ENCODE peak calls at places on chromosome 1, in nine cellular contexts. B is fibroblast of mammary gland; R is GM23338; S is epithelial cell of proximal tubule; W is heart left ventricle; K is lower leg skin; T is foreskin fibroblast; D is neural crest cell; F is CD8-positive, alpha-beta T cell. O is an unnamed sample.

GRCh38 chr1:46457178-46457577 is 32.5 kb upstream of the DMBX1 start:
- DNase-seq in T (no peak), R (no peak), D (no peak), S (no peak), K (no peak), W (peak), F (no peak), B (no peak), O (no peak)

GRCh38 chr1:5949074-5949760 is 43.0 kb downstream of the NPHP4 start:
- DNase-seq in W (no peak), S (no peak), K (peak), D (no peak), T (no peak), R (peak), B (no peak), F (no peak), O (no peak)

GRCh38 chr1:203599875-203600781 is 26.5 kb upstream of the ATP2B4 start:
- DNase-seq in R (no peak), S (no peak), W (no peak), D (no peak), B (no peak), T (no peak), K (no peak), F (no peak), O (no peak)

GRCh38 chr1:56137829-56138505 is 441.4 kb downstream of the PLPP3 start:
- DNase-seq in K (no peak), D (no peak), R (no peak), B (peak), T (no peak), F (no peak), S (no peak), W (no peak), O (no peak)

GRCh38 chr1:43835141-43836021 is 98.2 kb upstream of the ARTN start:
- DNase-seq in W (no peak), R (peak), D (no peak), F (no peak), S (no peak), T (peak), K (no peak), B (peak), O (no peak)

GRCh38 chr1:245588250-245588649 is 433.5 kb downstream of the KIF26B start:
- DNase-seq in K (no peak), T (no peak), D (no peak), R (no peak), S (no peak), B (no peak), F (no peak), W (no peak), O (no peak)

GRCh38 chr1:205455581-205456382 is at the start of gene BLACAT1:
- DNase-seq in D (no peak), B (no peak), K (no peak), R (peak), T (no peak), S (no peak), F (no peak), W (no peak), O (no peak)

GRCh38 chr1:14494931-14495330 is 103.6 kb upstream of the KAZN start:
- DNase-seq in W (no peak), T (no peak), R (no peak), S (peak), F (no peak), D (no peak), B (no peak), K (no peak), O (no peak)

GRCh38 chr1:7255303-7256058 is 470.2 kb downstream of the CAMTA1 start:
- DNase-seq in R (no peak), D (no peak), W (no peak), F (no peak), T (peak), B (peak), K (peak), S (no peak), O (no peak)

DNA sequence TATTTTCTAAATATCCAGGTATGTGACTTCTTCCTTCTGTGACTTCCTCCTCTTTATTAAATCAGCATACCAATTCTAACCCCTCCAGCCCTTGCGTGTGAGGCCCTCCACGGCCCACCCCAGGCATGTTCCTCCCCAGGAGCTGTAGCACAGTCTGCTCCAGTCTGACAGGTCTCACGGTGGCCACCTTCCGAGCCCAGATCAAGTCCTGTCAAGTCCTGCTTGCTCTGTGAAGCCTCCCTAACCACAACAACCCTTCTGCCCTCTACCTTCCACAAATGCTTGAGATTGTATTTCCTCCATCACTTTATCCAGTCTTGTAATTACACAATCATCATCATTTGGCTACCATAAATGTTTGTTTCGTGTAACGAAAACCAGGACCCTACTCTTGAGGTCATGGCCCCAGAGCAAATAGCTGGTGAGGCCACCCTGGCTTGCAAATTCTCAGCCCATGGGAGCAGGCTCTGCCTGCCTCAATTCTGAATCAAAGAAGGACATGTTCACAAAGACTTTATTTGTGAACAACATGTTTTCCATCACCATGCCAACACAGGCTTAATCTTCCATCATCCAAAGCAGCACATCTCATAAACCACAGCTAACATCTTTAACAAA is 33.0 kb upstream of the S100A7 start:
- DNase-seq in W (no peak), S (no peak), F (no peak), K (no peak), D (no peak), B (no peak), T (no peak), R (no peak), O (no peak)
- TF ChIP-seq CTCF in W (no peak), S (no peak), F (no peak), K (no peak), D (no peak), B (no peak), T (no peak), R (no peak), O (no peak)

DNA sequence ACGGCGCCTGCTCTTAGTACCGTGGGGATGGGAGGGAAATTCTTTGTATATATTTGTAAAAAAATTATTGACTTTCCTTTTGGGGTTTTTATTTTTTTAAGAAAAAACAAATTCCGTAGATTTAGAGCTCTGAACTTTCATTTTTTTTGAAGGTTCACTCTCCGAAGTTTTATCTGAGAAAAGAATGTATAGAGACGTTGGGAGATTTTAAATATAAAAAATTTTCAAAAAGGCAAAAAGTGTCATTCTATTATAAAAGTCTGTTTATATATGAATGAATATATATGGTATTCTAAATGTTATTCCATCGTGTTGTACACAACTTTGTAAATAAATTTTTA is 2.4 kb downstream of the FOXD3 start:
- DNase-seq in W (no peak), K (no peak), D (no peak), F (no peak), T (no peak), R (no peak), B (no peak), S (no peak), O (no peak)
- TF ChIP-seq CTCF in W (no peak), K (no peak), D (no peak), F (no peak), T (no peak), R (no peak), B (no peak), S (no peak), O (no peak)

GRCh38 chr1:212669102-212669501 is 30.5 kb downstream of the BATF3 start:
- DNase-seq in B (peak), F (no peak), D (no peak), S (no peak), W (no peak), K (no peak), T (no peak), R (peak), O (no peak)
- TF ChIP-seq CTCF in B (peak), F (no peak), D (peak), S (peak), W (no peak), K (no peak), T (peak), R (peak), O (no peak)

DNA sequence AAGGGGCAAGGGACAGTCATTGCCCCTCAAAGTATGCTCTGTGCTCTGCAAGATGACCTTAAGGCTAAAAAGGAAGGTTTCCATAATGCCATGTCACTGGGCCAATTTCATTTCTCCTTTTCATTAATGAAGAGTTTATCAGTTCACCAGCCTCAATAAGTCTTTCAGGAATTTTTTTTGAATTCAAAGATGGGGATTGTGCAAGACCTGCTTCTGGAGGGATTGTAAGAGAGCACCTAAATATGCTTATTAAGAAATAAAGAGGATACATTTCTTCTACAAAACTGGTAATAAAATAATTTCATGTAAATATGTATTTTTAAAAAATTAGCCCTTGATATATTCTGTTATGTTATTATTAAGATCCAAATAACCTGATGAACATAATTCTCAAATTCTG is 86.8 kb upstream of the RGS4 start:
- DNase-seq in B (no peak), W (no peak), S (no peak), D (no peak), F (no peak), T (no peak), K (no peak), R (no peak), O (no peak)
- TF ChIP-seq CTCF in B (no peak), W (no peak), S (no peak), D (no peak), F (no peak), T (no peak), K (no peak), R (no peak), O (no peak)

GRCh38 chr1:212814989-212815388 is 23.3 kb downstream of the TATDN3 start:
- DNase-seq in T (no peak), W (no peak), F (no peak), R (peak), D (peak), K (no peak), B (peak), S (no peak), O (no peak)
- TF ChIP-seq CTCF in T (peak), W (peak), F (no peak), R (peak), D (peak), K (no peak), B (peak), S (peak), O (peak)

DNA sequence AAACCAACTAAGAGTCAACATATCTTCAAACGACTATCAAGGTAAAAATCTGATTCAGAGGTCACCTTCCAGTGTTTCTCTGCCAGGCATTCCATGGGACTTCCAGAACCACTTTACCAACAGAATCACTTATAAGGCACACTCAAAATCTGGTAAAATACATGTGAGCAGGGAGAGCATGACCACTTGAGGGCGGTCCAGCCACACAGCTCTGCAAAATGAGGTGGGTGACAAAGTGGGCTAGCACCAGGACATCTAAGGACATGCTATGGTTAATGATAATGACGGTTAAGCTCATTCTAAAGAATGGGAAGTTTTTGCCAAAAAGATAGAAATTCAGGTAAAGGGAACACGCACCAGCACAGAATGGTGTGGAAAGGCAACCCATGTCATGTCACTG is 24.5 kb upstream of the GLIS1 start:
- DNase-seq in S (no peak), F (no peak), B (no peak), D (no peak), K (no peak), R (peak), T (no peak), W (no peak), O (no peak)
- TF ChIP-seq CTCF in S (no peak), F (no peak), B (no peak), D (no peak), K (no peak), R (peak), T (no peak), W (no peak), O (no peak)

DNA sequence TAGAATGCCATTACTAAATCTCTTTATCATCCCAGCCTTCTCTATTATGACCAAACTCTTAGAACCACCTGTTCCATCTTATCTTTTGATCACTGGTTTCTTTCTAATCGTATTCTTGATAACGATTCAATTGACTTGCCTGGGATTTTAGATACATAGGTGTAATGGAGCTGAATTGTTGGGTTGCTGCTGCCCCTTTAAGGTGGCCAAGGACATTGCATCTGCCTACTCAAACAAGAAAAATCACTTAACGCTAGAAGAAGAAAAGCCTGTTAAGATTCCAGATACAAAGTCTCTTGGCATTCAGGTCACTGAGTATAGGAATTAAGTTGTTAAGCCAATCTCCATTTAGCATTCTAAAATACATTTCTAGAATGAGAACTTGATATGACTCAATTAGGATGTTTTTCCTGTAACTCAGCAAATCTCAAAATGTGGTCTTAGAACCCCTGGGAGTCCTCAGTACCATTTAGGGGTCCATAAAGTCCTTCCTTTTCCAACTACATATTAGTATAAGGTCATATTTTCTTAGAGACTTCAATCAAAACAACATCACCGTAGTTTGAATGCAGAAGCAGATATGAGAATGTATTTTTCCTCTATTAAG is 12.4 kb downstream of the NEXN start:
- DNase-seq in K (no peak), T (peak), R (peak), S (peak), W (no peak), B (peak), F (no peak), D (no peak), O (peak)
- TF ChIP-seq CTCF in K (no peak), T (peak), R (peak), S (peak), W (peak), B (peak), F (peak), D (peak), O (peak)

GRCh38 chr1:40161125-40161887 is at the start of gene RLF:
- DNase-seq in T (peak), D (peak), W (peak), F (peak), K (peak), B (peak), S (no peak), R (peak), O (peak)
- TF ChIP-seq CTCF in T (no peak), D (peak), W (no peak), F (no peak), K (no peak), B (no peak), S (no peak), R (no peak), O (no peak)

DNA sequence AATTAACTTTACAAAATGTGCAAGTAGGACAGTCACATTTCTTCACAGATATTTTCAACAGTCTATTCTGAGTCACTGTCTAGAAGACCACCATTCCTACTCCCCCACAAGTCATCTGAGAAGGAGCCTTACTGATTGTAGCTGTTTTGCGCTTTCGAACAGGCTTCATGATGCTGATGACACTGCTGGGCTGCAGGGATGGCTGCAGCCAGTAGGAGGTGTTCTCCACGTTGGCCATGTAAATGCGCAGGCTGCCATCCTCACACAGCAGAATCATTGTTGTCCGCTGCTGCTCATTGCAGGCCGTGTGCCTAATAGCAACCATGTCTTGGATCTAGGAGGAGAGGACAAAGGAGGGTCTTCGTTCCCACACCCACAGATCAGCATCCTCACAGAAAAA is 56.9 kb downstream of the UBR4 start:
- DNase-seq in F (no peak), D (no peak), S (no peak), B (no peak), W (no peak), T (no peak), R (peak), K (no peak), O (no peak)
- TF ChIP-seq CTCF in F (no peak), D (no peak), S (no peak), B (no peak), W (no peak), T (no peak), R (peak), K (no peak), O (no peak)

GRCh38 chr1:108316545-108316944 is 72.7 kb upstream of the NBPF4 start:
- DNase-seq in R (peak), T (peak), K (no peak), D (no peak), W (no peak), B (peak), F (no peak), S (no peak), O (no peak)
- TF ChIP-seq CTCF in R (peak), T (peak), K (no peak), D (peak), W (no peak), B (peak), F (no peak), S (peak), O (no peak)

O was measured in GM20000.